ENCODE peak calls at places on chromosomes 11 and 22, in ten cellular contexts. A is T-helper 1 cell; P is activated T-cell treated with anti-CD3 and anti-CD28 coated beads for 1 hour; D is HT1080; Y is HFFc6; S is stimulated activated CD4-positive, alpha-beta T cell treated with anti-CD3 and anti-CD28 coated beads, Interleukin-15, amount 100 ng/mL, for 1 hour; B is NCI-H2081 treated with DMSO at 0.1 percent for 48 hours; E is HEK293T; I is COLO829; W is neuronal stem cell. H is an unnamed sample.

GRCh38 chr11:90805172-90805571 is 582.3 kb upstream of the CHORDC1 start:
- DNase-seq in D (no peak), I (no peak), Y (no peak), P (no peak), W (no peak), S (no peak), A (no peak), E (no peak), B (no peak), H (no peak)

GRCh38 chr11:97965849-97966646 is 1054.7 kb upstream of the CNTN5 start:
- DNase-seq in W (no peak), A (no peak), E (no peak), S (no peak), I (no peak), B (no peak), Y (peak; percentile 91), P (no peak), D (peak; percentile 94), H (no peak)

GRCh38 chr22:46588279-46589140 is 31.7 kb upstream of the GRAMD4 start:
- DNase-seq in I (no peak), S (no peak), D (no peak), B (no peak), A (no peak), E (no peak), W (no peak), Y (no peak), P (no peak), H (no peak)

GRCh38 chr11:134866981-134867675 is 455.1 kb upstream of the B3GAT1 start:
- DNase-seq in W (no peak), E (no peak), I (no peak), Y (no peak), D (no peak), B (no peak), A (no peak), S (no peak), P (no peak), H (no peak)

GRCh38 chr11:8011981-8012444 is 24.9 kb downstream of the EIF3F start:
- DNase-seq in W (no peak), S (no peak), I (peak; percentile 44), Y (peak; percentile 98), B (no peak), E (no peak), P (no peak), D (peak; percentile 93), A (no peak), H (no peak)

GRCh38 chr11:32006799-32007388 is 84.0 kb upstream of the RCN1 start:
- DNase-seq in A (no peak), S (no peak), W (peak; percentile 48), P (no peak), I (peak; percentile 63), D (peak; percentile 52), E (peak; percentile 61), Y (peak; percentile 54), B (no peak), H (peak; percentile 33)

GRCh38 chr11:65558002-65558784 is at the start of gene LTBP3:
- DNase-seq in B (no peak), D (peak; percentile 79), Y (peak; percentile 55), E (peak; percentile 67), S (no peak), I (no peak), W (no peak), A (no peak), P (no peak), H (peak; percentile 45)

GRCh38 chr11:279040-279965 is 1.1 kb downstream of the NLRP6 start:
- DNase-seq in P (no peak), S (no peak), Y (no peak), A (no peak), E (no peak), D (no peak), W (no peak), B (no peak), I (no peak), H (no peak)

GRCh38 chr11:46865340-46865739 is 19.3 kb upstream of the CKAP5 start:
- DNase-seq in Y (peak; percentile 70), I (peak; percentile 63), A (no peak), E (no peak), P (no peak), W (no peak), B (no peak), S (no peak), D (no peak), H (no peak)

GRCh38 chr22:19812910-19813309 is 41.8 kb downstream of the GNB1L start:
- DNase-seq in S (no peak), Y (no peak), B (no peak), D (no peak), E (no peak), P (no peak), A (no peak), I (no peak), W (no peak), H (peak; percentile 0)

GRCh38 chr11:133040289-133040893 is 491.9 kb downstream of the OPCML start:
- DNase-seq in E (no peak), D (peak; percentile 74), P (no peak), I (no peak), B (no peak), A (no peak), S (no peak), Y (peak; percentile 44), W (no peak), H (no peak)

GRCh38 chr11:103863497-103863896 is 172.9 kb upstream of the DDI1 start:
- DNase-seq in E (no peak), A (no peak), Y (peak; percentile 65), P (no peak), I (no peak), W (no peak), D (peak; percentile 72), B (no peak), S (no peak), H (no peak)

GRCh38 chr22:48237466-48237865 is 1475.0 kb downstream of the TBC1D22A start:
- DNase-seq in Y (no peak), I (no peak), E (no peak), W (no peak), B (no peak), S (no peak), P (no peak), A (no peak), D (no peak), H (no peak)

GRCh38 chr11:41879186-41879738 is 419.8 kb upstream of the LRRC4C start:
- DNase-seq in I (no peak), B (no peak), P (no peak), A (no peak), W (no peak), D (peak; percentile 83), E (no peak), Y (peak; percentile 73), S (no peak), H (no peak)

GRCh38 chr22:43384863-43385262 is 27.0 kb upstream of the MPPED1 start:
- DNase-seq in D (no peak), A (no peak), I (no peak), P (no peak), W (no peak), B (no peak), E (no peak), Y (no peak), S (no peak), H (no peak)

GRCh38 chr11:39432929-39433328 is 2026.5 kb downstream of the LRRC4C start:
- DNase-seq in B (no peak), I (no peak), Y (no peak), S (no peak), A (no peak), E (no peak), W (no peak), D (no peak), P (no peak), H (no peak)

GRCh38 chr22:42905217-42905616 is 48.1 kb upstream of the ARFGAP3 start:
- DNase-seq in E (no peak), W (no peak), A (no peak), D (no peak), B (no peak), P (no peak), Y (no peak), I (no peak), S (no peak), H (no peak)

GRCh38 chr11:762421-763072 is 14.7 kb downstream of the GATD1 start:
- DNase-seq in A (no peak), D (peak; percentile 75), Y (peak; percentile 94), S (no peak), I (peak; percentile 24), E (no peak), W (no peak), P (no peak), B (no peak), H (peak; percentile 41)

GRCh38 chr11:130452171-130452570 is 3.7 kb downstream of the ADAMTS15 start:
- DNase-seq in E (no peak), D (no peak), A (no peak), I (no peak), B (no peak), S (no peak), P (no peak), W (no peak), Y (no peak), H (no peak)

GRCh38 chr22:17119481-17120202 is 1.5 kb downstream of the TMEM121B start:
- DNase-seq in D (no peak), I (no peak), A (no peak), P (no peak), B (no peak), S (no peak), Y (no peak), E (peak; percentile 60), W (no peak), H (no peak)

GRCh38 chr11:102469196-102469821 is 16.7 kb upstream of the TMEM123 start:
- DNase-seq in D (no peak), P (no peak), E (no peak), I (no peak), W (no peak), A (no peak), B (no peak), Y (peak; percentile 56), S (no peak), H (no peak)

GRCh38 chr11:79076526-79077115 is 364.2 kb downstream of the TENM4 start:
- DNase-seq in A (no peak), I (no peak), P (no peak), D (peak; percentile 29), W (no peak), S (no peak), B (no peak), Y (no peak), E (peak; percentile 36), H (peak; percentile 36)

GRCh38 chr22:36234211-36234610 is 5.1 kb downstream of the APOL2 start:
- DNase-seq in D (no peak), A (no peak), I (no peak), B (no peak), E (no peak), P (no peak), S (no peak), Y (no peak), W (no peak), H (no peak)

GRCh38 chr22:40216041-40216756 is 38.5 kb downstream of the TNRC6B start:
- DNase-seq in W (no peak), S (no peak), P (no peak), Y (no peak), B (no peak), D (no peak), E (no peak), I (no peak), A (no peak), H (no peak)

GRCh38 chr11:9313648-9314290 is 624 bp downstream of the TMEM41B start:
- DNase-seq in S (no peak), Y (no peak), W (no peak), D (peak; percentile 9), E (no peak), A (no peak), P (peak; percentile 2), B (no peak), I (no peak), H (no peak)